ENCODE peak calls at places on chromosome 18, in four cellular contexts. A, B, I and W are unnamed samples. For H3K4me1, the result is how much of the 10 kb centered on the place peaks cover.

GRCh38 chr18:52409732-52410131 is 69.7 kb downstream of the DCC start:
- DNase-seq in B (no peak), I (peak), A (no peak), W (no peak)

GRCh38 chr18:13501896-13502295 is 224.5 kb downstream of the FAM210A start:
- DNase-seq in B (no peak), A (no peak), I (no peak), W (no peak)

GRCh38 chr18:72848534-72849237 is 19.1 kb downstream of the NETO1 start:
- DNase-seq in A (no peak), B (no peak), I (no peak), W (no peak)

GRCh38 chr18:54388203-54389142 is 30.8 kb downstream of the C18orf54 start:
- DNase-seq in I (peak), A (peak), B (no peak), W (no peak)

GRCh38 chr18:13379062-13379800 is 160.7 kb downstream of the LDLRAD4 start:
- DNase-seq in I (no peak), A (no peak), B (no peak), W (no peak)

GRCh38 chr18:7520200-7520780 is 46.8 kb upstream of the PTPRM start:
- DNase-seq in I (no peak), B (no peak), A (no peak), W (no peak)

GRCh38 chr18:44927127-44927849 is 246.6 kb downstream of the SETBP1 start:
- DNase-seq in I (no peak), A (no peak), B (no peak), W (no peak)

GRCh38 chr18:10419420-10420103 is 34.9 kb upstream of the APCDD1 start:
- DNase-seq in I (no peak), B (no peak), A (no peak), W (no peak)

GRCh38 chr18:31424383-31424988 is 23.1 kb upstream of the DSG3 start:
- DNase-seq in B (no peak), I (peak), A (peak), W (no peak)

DNA sequence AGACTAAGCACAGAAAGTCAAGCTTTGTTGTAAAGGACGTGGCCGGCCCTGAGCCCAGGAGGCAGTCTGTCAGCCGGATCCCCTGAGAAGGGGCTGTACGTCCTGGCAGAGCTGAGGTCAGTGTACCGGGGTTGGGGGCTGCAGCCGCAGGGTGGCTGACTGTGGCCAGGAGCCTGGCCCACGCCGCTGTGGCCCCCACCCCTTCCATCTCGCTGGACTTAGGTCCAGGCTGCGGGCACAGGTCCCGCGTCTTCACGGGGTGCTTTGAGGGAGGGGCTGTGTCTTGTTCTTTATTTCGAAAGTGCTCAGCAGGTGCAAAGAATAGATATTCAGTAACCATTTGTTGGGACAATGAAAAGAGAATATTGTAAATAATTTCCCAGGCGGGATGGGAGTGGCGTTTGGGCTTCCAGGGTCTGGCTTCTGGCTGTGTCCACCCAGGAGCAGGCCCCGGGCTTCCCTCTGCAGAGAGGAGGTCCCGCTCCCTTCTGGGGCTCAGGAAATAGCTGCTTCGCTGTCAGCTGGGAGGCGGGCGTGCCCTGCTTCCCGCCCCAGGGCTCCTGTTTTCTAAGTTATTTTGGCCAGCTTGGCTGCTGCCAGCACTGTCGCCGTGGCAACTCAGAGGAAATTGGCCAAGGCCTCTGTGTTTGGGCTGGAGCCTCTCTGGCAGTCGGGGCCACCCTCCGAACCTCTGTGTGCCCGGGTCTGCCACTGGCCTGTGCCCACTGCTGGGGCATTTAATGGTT is 7.4 kb downstream of the NFATC1 start:
- DNase-seq in A (no peak), I (no peak), B (peak), W (peak)
- H3K4me1 ChIP-seq in A (under half), I (under half), B (under half), W (under half)

GRCh38 chr18:46433121-46433826 is 223.7 kb downstream of the LOXHD1 start:
- DNase-seq in A (no peak), B (no peak), I (no peak), W (no peak)
- TF ChIP-seq POLR2A in A (no peak), B (no peak), I (no peak), W (no peak)

GRCh38 chr18:76448262-76449109 is 46.6 kb downstream of the ZNF516 start:
- DNase-seq in B (no peak), I (no peak), A (no peak), W (no peak)

GRCh38 chr18:76446321-76446720 is 48.7 kb downstream of the ZNF516 start:
- DNase-seq in A (no peak), I (no peak), B (no peak), W (no peak)

GRCh38 chr18:76445741-76446232 is 49.3 kb downstream of the ZNF516 start:
- DNase-seq in A (no peak), B (no peak), I (no peak), W (no peak)

GRCh38 chr18:76446746-76447267 is 48.2 kb downstream of the ZNF516 start:
- DNase-seq in B (no peak), I (no peak), A (no peak), W (no peak)

DNA sequence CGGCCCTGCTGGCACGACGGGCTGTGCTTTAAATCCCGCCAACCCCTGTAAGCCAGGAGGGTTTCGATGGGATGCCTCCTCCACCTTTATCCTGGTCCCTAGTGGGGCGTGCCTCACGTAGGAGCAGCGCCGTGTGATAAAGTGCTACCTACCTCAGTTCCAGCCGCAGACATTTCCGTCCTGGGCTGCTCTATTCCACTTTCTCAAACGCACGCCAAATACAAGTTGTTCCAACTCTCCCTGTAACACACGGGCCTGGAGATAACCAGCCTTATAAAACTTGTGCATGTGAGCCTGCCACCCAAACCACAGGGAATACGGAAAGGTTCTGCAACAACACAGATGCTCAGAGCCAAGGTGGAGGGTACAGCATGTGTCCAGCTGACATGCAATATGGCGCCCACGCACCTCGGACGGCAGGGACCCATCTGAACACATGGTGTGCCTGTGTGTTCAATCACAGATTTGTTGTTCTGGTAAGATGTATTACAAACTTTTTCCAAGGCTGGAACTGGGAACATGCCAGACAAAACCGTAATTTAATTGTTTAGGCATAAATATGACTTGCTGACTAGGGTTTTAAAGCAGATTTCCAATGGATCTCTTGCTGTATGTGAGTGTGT is 47.7 kb downstream of the ZNF516 start:
- DNase-seq in B (peak), A (no peak), I (no peak), W (peak)
- H3K4me1 ChIP-seq in B (under half), A (under half), I (under half), W (under half)

DNA sequence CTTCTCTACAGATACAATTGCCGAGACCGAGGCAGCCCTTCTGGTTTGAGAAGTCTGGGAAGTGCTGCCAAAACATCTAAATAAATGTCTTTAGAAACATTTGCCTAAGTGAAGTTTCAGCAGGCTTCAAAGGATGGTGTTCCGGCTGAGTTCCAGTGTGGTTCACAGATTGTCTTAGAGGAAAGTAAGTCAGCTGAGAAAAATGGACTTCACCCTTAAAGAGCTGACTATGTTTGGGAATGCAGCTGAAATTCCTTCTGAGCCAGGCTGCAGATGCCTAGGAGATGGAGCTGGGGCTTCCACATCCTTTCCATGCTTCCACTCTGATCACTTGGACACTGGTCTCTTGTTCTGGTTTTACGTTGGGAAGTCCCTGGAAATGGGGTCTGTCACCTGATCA is 83.6 kb downstream of the FHOD3 start:
- DNase-seq in I (no peak), A (no peak), B (no peak), W (no peak)
- TF ChIP-seq POLR2A in I (no peak), A (no peak), B (no peak), W (no peak)

GRCh38 chr18:460791-461190 is 39.7 kb downstream of the COLEC12 start:
- DNase-seq in B (no peak), I (no peak), A (no peak), W (no peak)
- H3K4me1 ChIP-seq in B (under half), I (under half), A (under half), W (under half)

GRCh38 chr18:48956378-48956777 is 5.6 kb upstream of the SMAD7 start:
- DNase-seq in I (no peak), B (peak), A (no peak), W (no peak)

GRCh38 chr18:48957616-48958015 is 6.9 kb upstream of the SMAD7 start:
- DNase-seq in A (no peak), B (no peak), I (no peak), W (no peak)

GRCh38 chr18:48954837-48955527 is 4.2 kb upstream of the SMAD7 start:
- DNase-seq in B (peak), A (no peak), I (no peak), W (no peak)

GRCh38 chr18:48957136-48957535 is 6.4 kb upstream of the SMAD7 start:
- DNase-seq in A (no peak), B (no peak), I (no peak), W (no peak)

GRCh38 chr18:48955528-48956261 is 4.9 kb upstream of the SMAD7 start:
- DNase-seq in A (no peak), B (peak), I (no peak), W (peak)
- TF ChIP-seq POLR2A in A (no peak), B (no peak), I (no peak), W (no peak)

GRCh38 chr18:23217781-23218180 is 82.5 kb downstream of the CABLES1 start:
- DNase-seq in A (no peak), B (no peak), I (no peak), W (no peak)
- H3K4me1 ChIP-seq in A (under half), B (under half), I (under half), W (under half)

GRCh38 chr18:3279201-3280185 is 17.6 kb downstream of the MYL12B start:
- DNase-seq in A (no peak), B (no peak), I (no peak), W (no peak)
- TF ChIP-seq POLR2A in A (no peak), B (no peak), I (no peak), W (no peak)